ENCODE peak calls at places on chromosomes 13 and 19, in six cellular contexts. One of them, this sample, is unnamed.

GRCh38 chr13:35712907-35713685 is 236.6 kb upstream of the MAB21L1 start:
- DNase-seq in body of pancreas: no peak
- DNase-seq in lower leg skin: no peak
- DNase-seq in spleen: no peak
- DNase-seq in Peyer's patch: no peak
- DNase-seq in breast epithelium: no peak
- DNase-seq in this sample: no peak

GRCh38 chr19:8512115-8512967 is 1.6 kb downstream of the ZNF414 start:
- DNase-seq in lower leg skin: no peak
- DNase-seq in Peyer's patch: no peak
- DNase-seq in breast epithelium: no peak
- DNase-seq in spleen: no peak
- DNase-seq in body of pancreas: no peak
- DNase-seq in this sample: no peak

GRCh38 chr13:59360108-59360507 is 803.6 kb downstream of the DIAPH3 start:
- DNase-seq in lower leg skin: no peak
- DNase-seq in body of pancreas: no peak
- DNase-seq in spleen: no peak
- DNase-seq in Peyer's patch: no peak
- DNase-seq in breast epithelium: no peak
- DNase-seq in this sample: no peak

GRCh38 chr13:91133941-91134772 is 213.3 kb upstream of the MIR17HG start:
- DNase-seq in spleen: no peak
- DNase-seq in Peyer's patch: no peak
- DNase-seq in body of pancreas: peak; percentile 62
- DNase-seq in lower leg skin: peak; percentile 25
- DNase-seq in breast epithelium: peak; percentile 37
- DNase-seq in this sample: peak; percentile 20

GRCh38 chr19:10209305-10209704 is 14.6 kb upstream of the DNMT1 start:
- DNase-seq in Peyer's patch: no peak
- DNase-seq in breast epithelium: no peak
- DNase-seq in lower leg skin: no peak
- DNase-seq in body of pancreas: no peak
- DNase-seq in spleen: no peak
- DNase-seq in this sample: no peak

GRCh38 chr19:35712910-35713845 is 4.6 kb upstream of the KMT2B start:
- DNase-seq in Peyer's patch: peak; percentile 82
- DNase-seq in body of pancreas: no peak
- DNase-seq in breast epithelium: no peak
- DNase-seq in spleen: no peak
- DNase-seq in lower leg skin: no peak
- DNase-seq in this sample: no peak

GRCh38 chr13:68291595-68291994 is 1061.5 kb upstream of the PCDH9 start:
- DNase-seq in lower leg skin: no peak
- DNase-seq in body of pancreas: peak; percentile 49
- DNase-seq in spleen: no peak
- DNase-seq in breast epithelium: no peak
- DNase-seq in Peyer's patch: no peak
- DNase-seq in this sample: no peak

GRCh38 chr19:42831221-42832019 is 48.1 kb downstream of the PSG1 start:
- DNase-seq in spleen: no peak
- DNase-seq in Peyer's patch: no peak
- DNase-seq in lower leg skin: no peak
- DNase-seq in breast epithelium: no peak
- DNase-seq in body of pancreas: no peak
- DNase-seq in this sample: no peak

GRCh38 chr19:19111138-19111835 is 27.0 kb downstream of the TMEM161A start:
- DNase-seq in Peyer's patch: no peak
- DNase-seq in spleen: no peak
- DNase-seq in breast epithelium: no peak
- DNase-seq in body of pancreas: no peak
- DNase-seq in lower leg skin: no peak
- DNase-seq in this sample: no peak

GRCh38 chr13:110239280-110240120 is 67.5 kb downstream of the COL4A1 start:
- DNase-seq in spleen: no peak
- DNase-seq in breast epithelium: no peak
- DNase-seq in lower leg skin: no peak
- DNase-seq in body of pancreas: no peak
- DNase-seq in Peyer's patch: no peak
- DNase-seq in this sample: no peak

GRCh38 chr19:38011426-38011825 is 104.4 kb downstream of the SIPA1L3 start:
- DNase-seq in Peyer's patch: no peak
- DNase-seq in breast epithelium: no peak
- DNase-seq in body of pancreas: no peak
- DNase-seq in lower leg skin: no peak
- DNase-seq in spleen: no peak
- DNase-seq in this sample: no peak

GRCh38 chr19:28705008-28705407 is 507.9 kb downstream of the UQCRFS1 start:
- DNase-seq in spleen: no peak
- DNase-seq in breast epithelium: no peak
- DNase-seq in body of pancreas: no peak
- DNase-seq in lower leg skin: no peak
- DNase-seq in Peyer's patch: no peak
- DNase-seq in this sample: no peak

GRCh38 chr13:88281846-88282245 is 610.7 kb downstream of the SLITRK5 start:
- DNase-seq in body of pancreas: no peak
- DNase-seq in lower leg skin: no peak
- DNase-seq in Peyer's patch: no peak
- DNase-seq in breast epithelium: no peak
- DNase-seq in spleen: no peak
- DNase-seq in this sample: no peak

GRCh38 chr13:101727118-101727517 is 274.6 kb downstream of the ITGBL1 start:
- DNase-seq in spleen: no peak
- DNase-seq in body of pancreas: no peak
- DNase-seq in Peyer's patch: no peak
- DNase-seq in breast epithelium: no peak
- DNase-seq in lower leg skin: no peak
- DNase-seq in this sample: no peak

GRCh38 chr19:17950310-17951150 is 16.4 kb upstream of the KCNN1 start:
- DNase-seq in body of pancreas: no peak
- DNase-seq in lower leg skin: no peak
- DNase-seq in breast epithelium: no peak
- DNase-seq in spleen: peak; percentile 76
- DNase-seq in Peyer's patch: peak; percentile 26
- DNase-seq in this sample: no peak

GRCh38 chr13:36130542-36131214 is 504 bp downstream of the DCLK1 start:
- DNase-seq in breast epithelium: no peak
- DNase-seq in spleen: no peak
- DNase-seq in body of pancreas: peak; percentile 21
- DNase-seq in Peyer's patch: no peak
- DNase-seq in lower leg skin: no peak
- DNase-seq in this sample: no peak

GRCh38 chr13:44048326-44048725 is 168.6 kb downstream of the LACC1 start:
- DNase-seq in body of pancreas: no peak
- DNase-seq in breast epithelium: no peak
- DNase-seq in Peyer's patch: no peak
- DNase-seq in spleen: no peak
- DNase-seq in lower leg skin: no peak
- DNase-seq in this sample: no peak

GRCh38 chr19:35524181-35524838 is 3.8 kb downstream of the SBSN start:
- DNase-seq in spleen: no peak
- DNase-seq in lower leg skin: no peak
- DNase-seq in breast epithelium: no peak
- DNase-seq in Peyer's patch: no peak
- DNase-seq in body of pancreas: no peak
- DNase-seq in this sample: no peak

GRCh38 chr13:112960671-112961070 is 8.3 kb upstream of the MCF2L start:
- DNase-seq in spleen: peak; percentile 59
- DNase-seq in Peyer's patch: no peak
- DNase-seq in body of pancreas: no peak
- DNase-seq in breast epithelium: no peak
- DNase-seq in lower leg skin: no peak
- DNase-seq in this sample: no peak

GRCh38 chr13:49258097-49258796 is 10.5 kb downstream of the CDADC1 start:
- DNase-seq in Peyer's patch: no peak
- DNase-seq in spleen: no peak
- DNase-seq in body of pancreas: no peak
- DNase-seq in lower leg skin: no peak
- DNase-seq in breast epithelium: no peak
- DNase-seq in this sample: no peak

GRCh38 chr19:2309734-2310362 is 1.9 kb upstream of the LINGO3 start:
- DNase-seq in spleen: no peak
- DNase-seq in Peyer's patch: no peak
- DNase-seq in body of pancreas: peak; percentile 80
- DNase-seq in lower leg skin: no peak
- DNase-seq in breast epithelium: no peak
- DNase-seq in this sample: no peak

GRCh38 chr13:58300974-58301681 is 669.6 kb downstream of the PCDH17 start:
- DNase-seq in lower leg skin: no peak
- DNase-seq in breast epithelium: no peak
- DNase-seq in Peyer's patch: no peak
- DNase-seq in body of pancreas: no peak
- DNase-seq in spleen: no peak
- DNase-seq in this sample: no peak

GRCh38 chr13:94716016-94716415 is 3.7 kb upstream of the SOX21 start:
- DNase-seq in breast epithelium: no peak
- DNase-seq in spleen: no peak
- DNase-seq in Peyer's patch: no peak
- DNase-seq in lower leg skin: no peak
- DNase-seq in body of pancreas: no peak
- DNase-seq in this sample: no peak
- TF ChIP-seq CTCF in breast epithelium: no peak
- TF ChIP-seq CTCF in spleen: no peak
- TF ChIP-seq CTCF in Peyer's patch: no peak
- TF ChIP-seq CTCF in lower leg skin: no peak
- TF ChIP-seq CTCF in body of pancreas: no peak
- TF ChIP-seq CTCF in this sample: peak; percentile 34

DNA sequence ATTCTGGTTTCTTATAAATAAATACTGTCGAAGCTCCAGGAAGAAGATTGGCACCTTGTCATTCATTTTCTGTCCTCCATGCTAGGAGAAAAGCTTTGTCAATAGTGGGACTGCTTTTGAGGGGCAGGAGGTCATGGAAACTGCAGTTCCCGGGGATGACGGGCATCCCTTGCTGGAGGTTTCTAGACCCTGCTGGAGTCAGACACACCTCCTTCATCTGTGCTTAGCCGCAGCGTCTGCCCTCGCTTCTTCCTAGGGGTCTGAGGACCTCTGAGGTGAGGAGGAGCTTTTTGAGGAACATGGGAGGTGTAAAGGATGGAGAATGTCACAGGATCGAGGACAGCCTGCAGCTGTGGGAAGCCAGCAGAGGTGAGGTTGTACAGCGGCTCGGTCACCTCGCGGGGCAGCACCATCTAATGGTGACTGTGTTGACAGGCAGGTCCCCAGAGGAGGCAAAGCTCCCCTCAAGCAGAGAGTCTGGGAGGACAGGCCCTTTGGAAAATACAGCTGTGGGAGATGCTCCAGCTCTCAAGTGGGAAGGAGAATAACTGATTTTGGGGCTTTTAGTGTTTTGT is 172.7 kb upstream of the RNF113B start:
- DNase-seq in lower leg skin: no peak
- DNase-seq in Peyer's patch: no peak
- DNase-seq in body of pancreas: peak; percentile 57
- DNase-seq in breast epithelium: no peak
- DNase-seq in spleen: no peak
- DNase-seq in this sample: no peak
- TF ChIP-seq CTCF in lower leg skin: no peak
- TF ChIP-seq CTCF in Peyer's patch: no peak
- TF ChIP-seq CTCF in body of pancreas: peak; percentile 28
- TF ChIP-seq CTCF in breast epithelium: no peak
- TF ChIP-seq CTCF in spleen: no peak
- TF ChIP-seq CTCF in this sample: peak; percentile 27

DNA sequence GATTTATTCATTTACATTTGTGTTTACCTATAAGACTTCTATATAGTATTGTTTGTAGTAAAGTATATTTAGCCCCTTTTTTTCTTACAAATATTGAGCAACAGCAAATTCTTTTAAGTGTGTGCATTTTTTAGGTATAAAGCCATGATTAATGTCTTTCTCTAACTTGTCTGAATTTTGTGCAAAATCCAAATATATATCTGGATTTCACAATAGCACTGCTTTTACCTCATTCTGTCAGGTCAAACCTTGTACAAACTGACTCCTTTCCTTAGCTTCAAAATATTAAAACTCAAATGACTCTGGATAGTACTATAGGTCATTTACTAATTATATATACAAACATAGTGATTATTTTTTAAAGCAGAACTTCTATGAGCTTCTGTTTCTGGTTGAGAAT is 563.0 kb upstream of the SPRY2 start:
- DNase-seq in Peyer's patch: no peak
- DNase-seq in body of pancreas: no peak
- DNase-seq in breast epithelium: no peak
- DNase-seq in lower leg skin: no peak
- DNase-seq in spleen: no peak
- DNase-seq in this sample: no peak
- TF ChIP-seq CTCF in Peyer's patch: no peak
- TF ChIP-seq CTCF in body of pancreas: no peak
- TF ChIP-seq CTCF in breast epithelium: no peak
- TF ChIP-seq CTCF in lower leg skin: no peak
- TF ChIP-seq CTCF in spleen: no peak
- TF ChIP-seq CTCF in this sample: no peak

GRCh38 chr13:100673376-100673830 is 1.2 kb downstream of the TMTC4 start:
- DNase-seq in breast epithelium: no peak
- DNase-seq in spleen: peak; percentile 83
- DNase-seq in body of pancreas: peak; percentile 17
- DNase-seq in Peyer's patch: no peak
- DNase-seq in lower leg skin: no peak
- DNase-seq in this sample: no peak

GRCh38 chr13:100675660-100676129 is 1.1 kb upstream of the TMTC4 start:
- DNase-seq in lower leg skin: no peak
- DNase-seq in Peyer's patch: no peak
- DNase-seq in spleen: no peak
- DNase-seq in body of pancreas: no peak
- DNase-seq in breast epithelium: no peak
- DNase-seq in this sample: no peak

GRCh38 chr13:100673831-100674362 is 698 bp downstream of the TMTC4 start:
- DNase-seq in Peyer's patch: peak; percentile 22
- DNase-seq in breast epithelium: no peak
- DNase-seq in spleen: no peak
- DNase-seq in lower leg skin: peak; percentile 43
- DNase-seq in body of pancreas: peak; percentile 67
- DNase-seq in this sample: no peak

GRCh38 chr13:100674363-100674847 is at the start of gene TMTC4:
- DNase-seq in lower leg skin: no peak
- DNase-seq in Peyer's patch: peak; percentile 19
- DNase-seq in body of pancreas: no peak
- DNase-seq in breast epithelium: no peak
- DNase-seq in spleen: no peak
- DNase-seq in this sample: no peak

DNA sequence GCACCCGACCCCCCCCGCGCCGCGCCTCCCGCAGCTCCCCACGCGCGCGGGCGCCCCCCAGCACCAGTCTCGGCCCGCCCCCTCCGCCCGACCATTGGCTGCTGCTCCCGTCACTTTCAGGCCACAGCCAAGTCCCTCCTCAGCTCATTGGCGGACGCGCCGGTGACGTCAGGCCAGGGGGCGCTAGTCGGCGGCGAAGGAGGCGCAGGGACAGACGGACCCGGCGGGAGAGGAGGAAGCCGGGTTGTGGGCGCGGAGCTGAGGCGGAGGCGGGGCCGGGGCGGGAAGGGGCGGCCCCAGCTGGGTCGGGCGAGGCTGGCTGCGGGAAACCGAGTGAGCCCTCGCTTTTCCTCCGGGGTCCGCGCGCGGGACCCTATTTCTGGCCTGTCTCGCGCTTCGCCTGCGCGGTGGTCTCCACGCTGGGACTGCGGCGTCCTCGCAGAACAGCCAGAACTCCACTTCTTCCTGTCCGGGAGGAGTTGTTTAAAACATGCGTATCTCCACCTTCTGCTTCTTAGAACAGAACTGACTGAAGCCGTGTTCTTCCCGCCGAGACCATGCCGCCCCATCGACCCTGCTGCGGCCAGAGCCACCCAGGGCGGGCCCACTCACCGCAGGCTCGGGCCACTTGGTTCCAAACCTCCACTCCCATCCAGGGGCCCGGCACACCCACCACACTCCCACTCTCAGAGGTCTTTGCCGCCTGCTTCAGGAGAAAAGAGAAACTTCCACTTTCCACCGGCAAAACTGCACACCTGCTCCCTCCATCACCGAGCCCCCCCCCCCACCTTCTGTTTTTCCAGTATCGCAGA is 459 bp upstream of the TMTC4 start:
- DNase-seq in lower leg skin: peak; percentile 99
- DNase-seq in spleen: peak; percentile 100
- DNase-seq in breast epithelium: peak; percentile 98
- DNase-seq in Peyer's patch: peak; percentile 99
- DNase-seq in body of pancreas: peak; percentile 99
- DNase-seq in this sample: peak; percentile 95
- TF ChIP-seq CTCF in lower leg skin: no peak
- TF ChIP-seq CTCF in spleen: peak; percentile 51
- TF ChIP-seq CTCF in breast epithelium: no peak
- TF ChIP-seq CTCF in Peyer's patch: peak; percentile 40
- TF ChIP-seq CTCF in body of pancreas: peak; percentile 46
- TF ChIP-seq CTCF in this sample: peak; percentile 25

This sample was measured in D721Med.